ENCODE peak calls at places on chromosomes 7 and 10, in four cellular contexts. One of them, this sample, is unnamed. For H3K36me3 and H3K27me3, the result is how much of the 10 kb centered on the place peaks cover.

GRCh38 chr7:26868841-26869505 is 4.6 kb upstream of the SKAP2 start:
- DNase-seq in GM23248: peak
- DNase-seq in aorta: no peak
- DNase-seq in tibial nerve: no peak
- DNase-seq in this sample: no peak

GRCh38 chr10:73076361-73077183 is 20.1 kb downstream of the P4HA1 start:
- DNase-seq in GM23248: peak
- DNase-seq in tibial nerve: peak
- DNase-seq in aorta: no peak
- DNase-seq in this sample: no peak

GRCh38 chr10:24209946-24210491 is 1.1 kb downstream of the KIAA1217 start:
- DNase-seq in GM23248: peak
- DNase-seq in aorta: no peak
- DNase-seq in tibial nerve: no peak
- DNase-seq in this sample: peak

GRCh38 chr7:149604521-149604920 is 106.9 kb upstream of the ZNF746 start:
- DNase-seq in aorta: no peak
- DNase-seq in GM23248: no peak
- DNase-seq in tibial nerve: no peak
- DNase-seq in this sample: no peak

GRCh38 chr7:12436896-12437535 is 33.4 kb upstream of the VWDE start:
- DNase-seq in aorta: no peak
- DNase-seq in tibial nerve: no peak
- DNase-seq in GM23248: peak
- DNase-seq in this sample: no peak

GRCh38 chr7:129492406-129492805 is 9.9 kb upstream of the SMKR1 start:
- DNase-seq in tibial nerve: no peak
- DNase-seq in aorta: no peak
- DNase-seq in GM23248: peak
- DNase-seq in this sample: no peak

GRCh38 chr10:113133497-113133896 is 183.4 kb downstream of the TCF7L2 start:
- DNase-seq in tibial nerve: no peak
- DNase-seq in GM23248: peak
- DNase-seq in aorta: no peak
- DNase-seq in this sample: no peak

GRCh38 chr7:117698018-117698417 is 175.2 kb downstream of the CTTNBP2 start:
- DNase-seq in aorta: no peak
- DNase-seq in GM23248: no peak
- DNase-seq in tibial nerve: no peak
- DNase-seq in this sample: no peak

GRCh38 chr10:61836888-61837747 is 64.4 kb upstream of the ARID5B start:
- DNase-seq in tibial nerve: no peak
- DNase-seq in GM23248: peak
- DNase-seq in aorta: no peak
- DNase-seq in this sample: no peak

GRCh38 chr10:44974628-44975431 is 3.8 kb downstream of the DEPP1 start:
- DNase-seq in GM23248: peak
- DNase-seq in tibial nerve: peak
- DNase-seq in aorta: peak
- DNase-seq in this sample: peak

GRCh38 chr10:96463562-96463961 is 50.2 kb downstream of the TLL2 start:
- DNase-seq in aorta: no peak
- DNase-seq in GM23248: no peak
- DNase-seq in tibial nerve: no peak
- DNase-seq in this sample: no peak

GRCh38 chr7:141792526-141792925 is 2.5 kb downstream of the TAS2R5 start:
- DNase-seq in GM23248: peak
- DNase-seq in tibial nerve: no peak
- DNase-seq in aorta: no peak
- DNase-seq in this sample: no peak

GRCh38 chr7:66627876-66628360 is 763 bp upstream of the KCTD7 start:
- DNase-seq in aorta: peak
- DNase-seq in tibial nerve: no peak
- DNase-seq in GM23248: no peak
- DNase-seq in this sample: no peak

GRCh38 chr7:2120841-2121830 is 111.6 kb downstream of the MAD1L1 start:
- DNase-seq in GM23248: no peak
- DNase-seq in aorta: no peak
- DNase-seq in tibial nerve: no peak
- DNase-seq in this sample: no peak

GRCh38 chr10:89115876-89116627 is 91.1 kb downstream of the CH25H start:
- DNase-seq in tibial nerve: no peak
- DNase-seq in GM23248: peak
- DNase-seq in aorta: no peak
- DNase-seq in this sample: no peak

GRCh38 chr7:148856035-148856881 is 27.8 kb downstream of the EZH2 start:
- DNase-seq in aorta: no peak
- DNase-seq in tibial nerve: no peak
- DNase-seq in GM23248: peak
- DNase-seq in this sample: peak

GRCh38 chr10:14016011-14016536 is 314.6 kb downstream of the FRMD4A start:
- DNase-seq in aorta: no peak
- DNase-seq in tibial nerve: peak
- DNase-seq in GM23248: no peak
- DNase-seq in this sample: no peak

GRCh38 chr10:9302142-9302746 is 1247.8 kb downstream of the GATA3 start:
- DNase-seq in tibial nerve: no peak
- DNase-seq in aorta: no peak
- DNase-seq in GM23248: peak
- DNase-seq in this sample: peak

GRCh38 chr7:41955475-41956243 is 252.8 kb upstream of the INHBA start:
- DNase-seq in GM23248: peak
- DNase-seq in tibial nerve: peak
- DNase-seq in aorta: peak
- DNase-seq in this sample: peak

GRCh38 chr7:143361552-143362125 is 874 bp downstream of the FAM131B start:
- DNase-seq in tibial nerve: no peak
- DNase-seq in GM23248: peak
- DNase-seq in aorta: no peak
- DNase-seq in this sample: peak

GRCh38 chr7:46191776-46192175 is 270.7 kb upstream of the IGFBP3 start:
- DNase-seq in aorta: no peak
- DNase-seq in GM23248: peak
- DNase-seq in tibial nerve: no peak
- DNase-seq in this sample: no peak

GRCh38 chr10:121961456-121961855 is 13.6 kb downstream of the NSMCE4A start:
- DNase-seq in aorta: no peak
- DNase-seq in tibial nerve: no peak
- DNase-seq in GM23248: no peak
- DNase-seq in this sample: no peak

GRCh38 chr7:112124367-112124766 is 81.8 kb downstream of the DOCK4 start:
- DNase-seq in GM23248: no peak
- DNase-seq in aorta: no peak
- DNase-seq in tibial nerve: no peak
- DNase-seq in this sample: no peak

GRCh38 chr7:148264933-148265557 is 325.5 kb upstream of the C7orf33 start:
- DNase-seq in GM23248: peak
- DNase-seq in tibial nerve: no peak
- DNase-seq in aorta: no peak
- DNase-seq in this sample: peak

GRCh38 chr7:157615101-157615817 is 278.5 kb downstream of the DNAJB6 start:
- DNase-seq in GM23248: no peak
- DNase-seq in tibial nerve: no peak
- DNase-seq in aorta: peak
- DNase-seq in this sample: no peak

GRCh38 chr7:135801045-135801693 is 52.6 kb upstream of the FAM180A start:
- DNase-seq in tibial nerve: no peak
- DNase-seq in GM23248: peak
- DNase-seq in aorta: no peak
- DNase-seq in this sample: peak

GRCh38 chr10:78011065-78011464 is 18.2 kb downstream of the POLR3A start:
- DNase-seq in GM23248: no peak
- DNase-seq in aorta: no peak
- DNase-seq in tibial nerve: no peak
- DNase-seq in this sample: no peak

GRCh38 chr7:158120313-158120712 is 467.3 kb downstream of the PTPRN2 start:
- DNase-seq in aorta: no peak
- DNase-seq in tibial nerve: no peak
- DNase-seq in GM23248: no peak
- DNase-seq in this sample: no peak

GRCh38 chr10:78798976-78799730 is 269.6 kb upstream of the ZMIZ1 start:
- DNase-seq in tibial nerve: no peak
- DNase-seq in GM23248: peak
- DNase-seq in aorta: no peak
- DNase-seq in this sample: no peak

DNA sequence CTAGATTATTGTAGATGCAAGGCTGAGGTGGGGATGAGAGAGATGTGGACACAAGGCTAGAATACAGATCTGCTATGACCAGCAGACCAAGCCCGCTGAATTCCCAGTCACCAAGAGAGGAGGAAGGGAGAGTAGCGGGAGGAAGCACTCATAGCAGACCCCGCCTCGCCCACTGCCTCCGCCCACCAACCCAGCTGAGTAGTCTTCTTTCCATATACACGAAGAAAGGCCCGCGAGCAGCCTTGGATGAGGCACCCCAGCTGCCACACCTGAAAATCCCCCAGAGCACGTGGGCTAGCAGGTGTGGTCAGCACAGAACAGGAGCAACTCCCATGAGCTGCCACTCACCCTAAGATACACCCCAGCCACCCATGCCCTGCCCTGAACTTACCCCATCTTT is 7.9 kb upstream of the H2BK1 start:
- DNase-seq in tibial nerve: no peak
- DNase-seq in aorta: no peak
- DNase-seq in GM23248: no peak
- DNase-seq in this sample: no peak
- H3K36me3 ChIP-seq in tibial nerve: half or more
- H3K36me3 ChIP-seq in aorta: under half
- H3K36me3 ChIP-seq in GM23248: half or more
- H3K36me3 ChIP-seq in this sample: under half

GRCh38 chr10:94546616-94547175 is 1.1 kb downstream of the HELLS start:
- DNase-seq in tibial nerve: no peak
- DNase-seq in aorta: no peak
- DNase-seq in GM23248: peak
- DNase-seq in this sample: no peak
- H3K4me3 ChIP-seq in tibial nerve: peak
- H3K4me3 ChIP-seq in aorta: no peak
- H3K4me3 ChIP-seq in GM23248: peak
- H3K4me3 ChIP-seq in this sample: peak

GRCh38 chr7:128164955-128165670 is 76.0 kb upstream of the LEP start:
- DNase-seq in GM23248: no peak
- DNase-seq in tibial nerve: no peak
- DNase-seq in aorta: no peak
- DNase-seq in this sample: no peak
- H3K27me3 ChIP-seq in GM23248: under half
- H3K27me3 ChIP-seq in tibial nerve: under half
- H3K27me3 ChIP-seq in aorta: under half
- H3K27me3 ChIP-seq in this sample: half or more

GRCh38 chr7:5231116-5231515 is 41.1 kb downstream of the WIPI2 start:
- DNase-seq in tibial nerve: no peak
- DNase-seq in GM23248: no peak
- DNase-seq in aorta: peak
- DNase-seq in this sample: peak
- H3K36me3 ChIP-seq in tibial nerve: half or more
- H3K36me3 ChIP-seq in GM23248: under half
- H3K36me3 ChIP-seq in aorta: under half
- H3K36me3 ChIP-seq in this sample: under half

This sample was measured in H7.